ENCODE peak calls at places on chromosomes 16 and 17, in four cellular contexts. One of them, this sample, is unnamed.
A peak's percentile ranks its signal among the peaks of the same experiment; 100 is the strongest.

GRCh38 chr17:40069751-40070643 is 7.2 kb downstream of the THRA start:
- DNase-seq in HepG2: no peak
- DNase-seq in HCT116: no peak
- DNase-seq in GM12878: no peak
- DNase-seq in this sample: peak; percentile 81

GRCh38 chr16:22192261-22193133 is 13.6 kb upstream of the EEF2K start:
- DNase-seq in GM12878: peak; percentile 85
- DNase-seq in HepG2: peak; percentile 98
- DNase-seq in HCT116: no peak
- DNase-seq in this sample: peak; percentile 58

GRCh38 chr16:12459401-12459791 is 344.3 kb downstream of the CPPED1 start:
- DNase-seq in HepG2: no peak
- DNase-seq in HCT116: no peak
- DNase-seq in GM12878: no peak
- DNase-seq in this sample: no peak

GRCh38 chr17:43392397-43392796 is 6.4 kb upstream of the ARL4D start:
- DNase-seq in GM12878: no peak
- DNase-seq in HepG2: no peak
- DNase-seq in HCT116: no peak
- DNase-seq in this sample: no peak

GRCh38 chr17:72432143-72432604 is 311.4 kb downstream of the SOX9 start:
- DNase-seq in HepG2: no peak
- DNase-seq in GM12878: no peak
- DNase-seq in HCT116: no peak
- DNase-seq in this sample: no peak

GRCh38 chr17:17837966-17838962 is 1.5 kb upstream of the SREBF1 start:
- DNase-seq in HCT116: peak; percentile 75
- DNase-seq in GM12878: no peak
- DNase-seq in HepG2: peak; percentile 57
- DNase-seq in this sample: no peak

GRCh38 chr17:74520790-74521480 is 10.3 kb downstream of the CD300LB start:
- DNase-seq in GM12878: no peak
- DNase-seq in HepG2: no peak
- DNase-seq in HCT116: no peak
- DNase-seq in this sample: no peak

GRCh38 chr17:60372790-60373483 is 19.0 kb downstream of the USP32 start:
- DNase-seq in HCT116: no peak
- DNase-seq in HepG2: no peak
- DNase-seq in GM12878: no peak
- DNase-seq in this sample: no peak

GRCh38 chr17:55005520-55005919 is 37.0 kb downstream of the STXBP4 start:
- DNase-seq in HepG2: peak; percentile 40
- DNase-seq in GM12878: no peak
- DNase-seq in HCT116: peak; percentile 63
- DNase-seq in this sample: peak; percentile 9

GRCh38 chr16:20901441-20902112 is 1.0 kb downstream of the LYRM1 start:
- DNase-seq in HCT116: no peak
- DNase-seq in HepG2: peak; percentile 55
- DNase-seq in GM12878: no peak
- DNase-seq in this sample: peak; percentile 25

GRCh38 chr17:41140360-41141132 is at the start of gene KRTAP4-6:
- DNase-seq in GM12878: no peak
- DNase-seq in HCT116: no peak
- DNase-seq in HepG2: peak; percentile 9
- DNase-seq in this sample: no peak

GRCh38 chr17:67518881-67519280 is 141.8 kb downstream of the PITPNC1 start:
- DNase-seq in GM12878: no peak
- DNase-seq in HepG2: no peak
- DNase-seq in HCT116: no peak
- DNase-seq in this sample: no peak

GRCh38 chr17:38585056-38585804 is 20.5 kb downstream of the SRCIN1 start:
- DNase-seq in GM12878: no peak
- DNase-seq in HCT116: no peak
- DNase-seq in HepG2: peak; percentile 33
- DNase-seq in this sample: no peak

GRCh38 chr16:50516890-50517289 is 31.3 kb upstream of the NKD1 start:
- DNase-seq in GM12878: no peak
- DNase-seq in HepG2: no peak
- DNase-seq in HCT116: no peak
- DNase-seq in this sample: no peak

GRCh38 chr17:7213895-7214299 is 5.7 kb downstream of the DLG4 start:
- DNase-seq in HepG2: peak; percentile 86
- DNase-seq in HCT116: peak; percentile 72
- DNase-seq in GM12878: no peak
- DNase-seq in this sample: peak; percentile 72

GRCh38 chr17:45223541-45224528 is 2.1 kb downstream of the FMNL1 start:
- DNase-seq in HepG2: no peak
- DNase-seq in HCT116: no peak
- DNase-seq in GM12878: no peak
- DNase-seq in this sample: no peak

GRCh38 chr16:82016268-82016667 is 5.0 kb upstream of the SDR42E1 start:
- DNase-seq in GM12878: no peak
- DNase-seq in HCT116: peak; percentile 52
- DNase-seq in HepG2: no peak
- DNase-seq in this sample: peak; percentile 45

GRCh38 chr17:8357910-8358309 is 18.3 kb downstream of the ODF4 start:
- DNase-seq in GM12878: no peak
- DNase-seq in HCT116: no peak
- DNase-seq in HepG2: no peak
- DNase-seq in this sample: no peak

GRCh38 chr16:46607529-46607928 is 13.7 kb downstream of the SHCBP1 start:
- DNase-seq in HCT116: peak; percentile 46
- DNase-seq in HepG2: peak; percentile 55
- DNase-seq in GM12878: no peak
- DNase-seq in this sample: peak; percentile 35

GRCh38 chr16:81378049-81378448 is 63.3 kb downstream of the GAN start:
- DNase-seq in HCT116: no peak
- DNase-seq in GM12878: no peak
- DNase-seq in HepG2: no peak
- DNase-seq in this sample: no peak

GRCh38 chr17:61462734-61463067 is 10.5 kb downstream of the TBX4 start:
- DNase-seq in HepG2: no peak
- DNase-seq in HCT116: no peak
- DNase-seq in GM12878: no peak
- DNase-seq in this sample: no peak

GRCh38 chr16:15518412-15519351 is 84.3 kb downstream of the BMERB1 start:
- DNase-seq in GM12878: no peak
- DNase-seq in HepG2: no peak
- DNase-seq in HCT116: no peak
- DNase-seq in this sample: no peak

GRCh38 chr16:88901718-88902337 is 35.4 kb upstream of the PABPN1L start:
- DNase-seq in GM12878: no peak
- DNase-seq in HCT116: no peak
- DNase-seq in HepG2: no peak
- DNase-seq in this sample: no peak

GRCh38 chr17:7794063-7794663 is 39.9 kb upstream of the KDM6B start:
- DNase-seq in HepG2: no peak
- DNase-seq in GM12878: no peak
- DNase-seq in HCT116: no peak
- DNase-seq in this sample: no peak

GRCh38 chr16:23337836-23338550 is 35.9 kb downstream of the SCNN1B start:
- DNase-seq in GM12878: no peak
- DNase-seq in HepG2: no peak
- DNase-seq in HCT116: no peak
- DNase-seq in this sample: no peak

GRCh38 chr16:72848759-72849664 is 198.9 kb downstream of the ZFHX3 start:
- DNase-seq in HepG2: no peak
- DNase-seq in GM12878: no peak
- DNase-seq in HCT116: peak; percentile 56
- DNase-seq in this sample: peak; percentile 12

GRCh38 chr17:21282231-21282630 is 2.3 kb upstream of the MAP2K3 start:
- DNase-seq in GM12878: no peak
- DNase-seq in HCT116: peak; percentile 67
- DNase-seq in HepG2: no peak
- DNase-seq in this sample: no peak

GRCh38 chr16:52611817-52612673 is 65.1 kb upstream of the TOX3 start:
- DNase-seq in HCT116: no peak
- DNase-seq in GM12878: no peak
- DNase-seq in HepG2: peak; percentile 99
- DNase-seq in this sample: no peak

GRCh38 chr17:17768415-17769088 is 68.2 kb downstream of the SREBF1 start:
- DNase-seq in HepG2: no peak
- DNase-seq in GM12878: no peak
- DNase-seq in HCT116: no peak
- DNase-seq in this sample: no peak

GRCh38 chr16:47592232-47592631 is 131.1 kb downstream of the PHKB start:
- DNase-seq in HCT116: no peak
- DNase-seq in HepG2: no peak
- DNase-seq in GM12878: no peak
- DNase-seq in this sample: no peak

GRCh38 chr16:8865145-8865882 is 3.5 kb downstream of the CARHSP1 start:
- DNase-seq in HepG2: no peak
- DNase-seq in HCT116: no peak
- DNase-seq in GM12878: no peak
- DNase-seq in this sample: no peak

GRCh38 chr17:7001562-7001961 is 5.7 kb downstream of the ALOX12 start:
- DNase-seq in GM12878: no peak
- DNase-seq in HepG2: no peak
- DNase-seq in HCT116: no peak
- DNase-seq in this sample: peak; percentile 70

GRCh38 chr17:38528101-38528500 is 77.7 kb downstream of the SRCIN1 start:
- DNase-seq in GM12878: no peak
- DNase-seq in HCT116: no peak
- DNase-seq in HepG2: no peak
- DNase-seq in this sample: no peak

GRCh38 chr16:17235147-17235817 is 235.5 kb downstream of the XYLT1 start:
- DNase-seq in HCT116: no peak
- DNase-seq in GM12878: no peak
- DNase-seq in HepG2: no peak
- DNase-seq in this sample: no peak

DNA sequence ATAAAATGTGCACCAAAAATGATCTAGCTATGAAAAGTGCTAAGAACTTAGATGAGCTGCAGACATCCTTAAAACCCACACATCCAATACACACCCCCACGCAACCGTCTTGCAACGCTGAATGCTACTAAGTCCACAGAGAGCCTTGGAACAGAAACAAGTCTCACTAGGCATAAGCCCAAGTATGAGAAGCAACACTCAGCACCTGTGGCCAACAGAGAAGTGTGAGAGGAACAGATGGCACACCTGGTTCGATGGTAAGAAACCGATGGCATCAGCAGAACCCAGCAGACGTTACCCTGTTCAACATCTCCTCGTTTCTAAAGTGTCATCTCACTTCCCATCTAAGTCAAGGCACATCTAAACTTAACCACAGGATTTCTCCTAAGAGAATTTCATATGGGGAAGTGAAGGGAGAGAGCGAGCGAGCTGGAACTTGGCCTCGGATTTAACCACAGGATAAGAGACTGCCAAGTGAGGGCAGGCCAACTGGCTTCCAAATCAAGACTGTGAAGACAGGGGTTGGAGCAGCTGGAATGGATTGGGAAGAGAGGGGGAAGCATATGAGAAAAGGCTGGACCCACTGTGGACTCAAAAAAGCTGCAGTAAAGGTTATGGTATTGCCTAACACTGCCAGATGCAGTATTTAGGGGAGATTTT is 41.0 kb downstream of the NXPH3 start:
- DNase-seq in GM12878: no peak
- DNase-seq in HCT116: no peak
- DNase-seq in HepG2: no peak
- DNase-seq in this sample: no peak
- TF ChIP-seq ZBTB33 in GM12878: no peak
- TF ChIP-seq ZBTB33 in HCT116: no peak
- TF ChIP-seq ZBTB33 in HepG2: no peak
- TF ChIP-seq ZBTB33 in this sample: no peak

GRCh38 chr17:58273453-58274104 is 7.2 kb downstream of the MPO start:
- DNase-seq in HCT116: no peak
- DNase-seq in HepG2: no peak
- DNase-seq in GM12878: no peak
- DNase-seq in this sample: peak; percentile 6
- TF ChIP-seq CEBPB in HCT116: no peak
- TF ChIP-seq CEBPB in HepG2: no peak
- TF ChIP-seq CEBPB in GM12878: no peak
- TF ChIP-seq CEBPB in this sample: no peak

DNA sequence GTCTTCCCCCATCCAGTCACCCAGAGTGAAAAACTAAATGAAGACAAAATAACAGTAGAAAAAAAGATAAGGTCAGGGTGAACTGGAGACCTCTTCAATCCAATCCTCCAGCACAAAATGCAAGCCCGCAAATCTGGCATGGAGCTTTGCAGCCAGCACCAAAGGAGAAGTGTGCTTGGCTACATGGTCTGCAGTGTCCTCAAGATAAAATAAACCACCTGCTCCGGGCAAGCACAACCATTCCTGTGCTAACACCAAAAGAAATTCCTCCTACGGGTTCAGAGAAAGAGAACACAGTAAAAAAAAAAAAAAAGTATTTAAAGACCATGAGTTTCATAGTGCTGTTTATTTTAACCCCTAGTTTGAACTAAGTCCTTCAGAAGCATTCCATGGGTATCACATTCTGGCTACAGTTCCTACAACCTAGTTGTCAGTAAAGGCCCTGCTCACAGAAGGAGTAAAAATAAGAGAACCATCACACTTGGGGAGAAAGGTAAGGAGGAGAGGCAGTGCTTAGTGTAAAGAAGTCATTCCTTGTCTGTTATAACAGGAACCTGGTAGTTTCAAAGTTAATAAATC is 109.1 kb downstream of the GAS7 start:
- DNase-seq in HCT116: no peak
- DNase-seq in HepG2: no peak
- DNase-seq in GM12878: no peak
- DNase-seq in this sample: no peak
- TF ChIP-seq ZBTB33 in HCT116: no peak
- TF ChIP-seq ZBTB33 in HepG2: no peak
- TF ChIP-seq ZBTB33 in GM12878: no peak
- TF ChIP-seq ZBTB33 in this sample: no peak

GRCh38 chr16:48623304-48624016 is 13.5 kb upstream of the N4BP1 start:
- DNase-seq in HepG2: peak; percentile 76
- DNase-seq in HCT116: peak; percentile 46
- DNase-seq in GM12878: peak; percentile 53
- DNase-seq in this sample: peak; percentile 84

GRCh38 chr16:48619547-48619946 is 9.6 kb upstream of the N4BP1 start:
- DNase-seq in HepG2: no peak
- DNase-seq in HCT116: no peak
- DNase-seq in GM12878: no peak
- DNase-seq in this sample: no peak

GRCh38 chr16:48622456-48623303 is 12.7 kb upstream of the N4BP1 start:
- DNase-seq in GM12878: no peak
- DNase-seq in HepG2: no peak
- DNase-seq in HCT116: no peak
- DNase-seq in this sample: no peak

GRCh38 chr16:48617711-48618148 is 7.8 kb upstream of the N4BP1 start:
- DNase-seq in HCT116: no peak
- DNase-seq in GM12878: no peak
- DNase-seq in HepG2: no peak
- DNase-seq in this sample: no peak

DNA sequence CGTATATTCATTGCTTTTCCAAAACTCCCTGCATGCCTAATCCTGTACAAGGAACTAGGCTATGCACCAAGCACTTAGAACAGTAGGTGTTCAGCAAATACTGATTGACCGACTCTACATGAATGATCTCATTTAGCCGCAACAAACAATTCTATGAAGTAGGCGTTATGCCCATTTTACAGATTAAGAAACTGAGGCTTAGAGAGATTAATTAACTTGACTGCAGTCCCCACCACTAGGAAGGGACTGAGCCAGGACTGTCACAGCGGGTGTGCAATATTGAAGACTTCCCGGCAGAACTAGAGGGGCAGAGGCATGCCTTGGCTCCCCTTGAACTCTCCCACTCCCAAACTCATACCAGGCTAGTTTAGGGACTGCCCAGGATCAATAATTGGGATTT is 10.5 kb upstream of the N4BP1 start:
- DNase-seq in GM12878: no peak
- DNase-seq in HCT116: no peak
- DNase-seq in HepG2: no peak
- DNase-seq in this sample: no peak
- TF ChIP-seq CEBPB in GM12878: no peak
- TF ChIP-seq CEBPB in HCT116: no peak
- TF ChIP-seq CEBPB in HepG2: no peak
- TF ChIP-seq CEBPB in this sample: no peak